ENCODE peak calls at places on chromosomes 6 and 20, in four cellular contexts. S is activated effector memory CD4-positive, alpha-beta T cell treated with anti-CD3 and anti-CD28 coated beads, Interleukin-2, amount 50 U/mL, for 16 hours; J is GM12865; W is activated naive CD4-positive, alpha-beta T cell. O is an unnamed sample.

GRCh38 chr6:24520929-24521546 is 26.3 kb downstream of the ALDH5A1 start:
- DNase-seq in S (peak), J (peak), W (no peak), O (peak)

GRCh38 chr20:10218536-10219451 is at the start of gene SNAP25:
- DNase-seq in S (peak), J (peak), W (no peak), O (no peak)

GRCh38 chr6:167803816-167804215 is 22.9 kb upstream of the AFDN start:
- DNase-seq in S (no peak), J (no peak), W (no peak), O (no peak)

GRCh38 chr6:142945446-142946180 is 637 bp upstream of the HIVEP2 start:
- DNase-seq in S (peak), J (peak), W (peak), O (peak)

GRCh38 chr20:25076731-25077609 is 5.0 kb downstream of the VSX1 start:
- DNase-seq in S (no peak), J (peak), W (no peak), O (no peak)

GRCh38 chr6:2793491-2794151 is 28.4 kb downstream of the WRNIP1 start:
- DNase-seq in S (no peak), J (peak), W (no peak), O (no peak)

GRCh38 chr6:113779656-113780055 is 77.5 kb upstream of the MARCKS start:
- DNase-seq in S (no peak), J (peak), W (no peak), O (no peak)

GRCh38 chr6:35497571-35498406 is 910 bp upstream of the TEAD3 start:
- DNase-seq in S (peak), J (no peak), W (no peak), O (peak)

GRCh38 chr20:62916703-62917476 is 9.4 kb downstream of the DIDO1 start:
- DNase-seq in S (no peak), J (no peak), W (no peak), O (no peak)

GRCh38 chr6:39433630-39434029 is 111.1 kb upstream of the KCNK16 start:
- DNase-seq in S (no peak), J (no peak), W (no peak), O (no peak)

GRCh38 chr6:106163446-106163965 is 77.4 kb downstream of the PRDM1 start:
- DNase-seq in S (peak), J (peak), W (no peak), O (peak)

GRCh38 chr20:40538126-40538525 is 150.9 kb downstream of the MAFB start:
- DNase-seq in S (no peak), J (no peak), W (no peak), O (no peak)

GRCh38 chr20:58579069-58579818 is 64.0 kb upstream of the APCDD1L start:
- DNase-seq in S (peak), J (no peak), W (no peak), O (no peak)

GRCh38 chr6:12884983-12885382 is 168.4 kb downstream of the PHACTR1 start:
- DNase-seq in S (no peak), J (no peak), W (no peak), O (no peak)

GRCh38 chr6:39334039-39334438 is 11.5 kb upstream of the KCNK16 start:
- DNase-seq in S (no peak), J (no peak), W (no peak), O (no peak)

GRCh38 chr20:59047938-59048680 is 5.5 kb upstream of the PRELID3B start:
- DNase-seq in S (no peak), J (no peak), W (no peak), O (no peak)

GRCh38 chr20:37327748-37328147 is 18.2 kb upstream of the SRC start:
- DNase-seq in S (no peak), J (no peak), W (no peak), O (peak)

GRCh38 chr6:87755697-87756671 is 54.0 kb upstream of the AKIRIN2 start:
- DNase-seq in S (no peak), J (peak), W (no peak), O (no peak)

GRCh38 chr20:40961686-40962640 is 66.7 kb upstream of the TOP1 start:
- DNase-seq in S (peak), J (no peak), W (no peak), O (no peak)

GRCh38 chr6:105675715-105676397 is 273.0 kb upstream of the PREP start:
- DNase-seq in S (no peak), J (peak), W (no peak), O (no peak)

GRCh38 chr6:155247618-155248017 is 16.2 kb upstream of the CLDN20 start:
- DNase-seq in S (no peak), J (no peak), W (no peak), O (no peak)

GRCh38 chr6:6458166-6458565 is 130.4 kb upstream of the LY86 start:
- DNase-seq in S (no peak), J (no peak), W (no peak), O (no peak)

GRCh38 chr6:26514984-26515383 is 14.9 kb downstream of the BTN1A1 start:
- DNase-seq in S (no peak), J (no peak), W (no peak), O (no peak)

GRCh38 chr6:16754864-16755263 is 6.4 kb downstream of the ATXN1 start:
- DNase-seq in S (no peak), J (no peak), W (no peak), O (no peak)

GRCh38 chr20:57838670-57839142 is 128.9 kb upstream of the PMEPA1 start:
- DNase-seq in S (no peak), J (no peak), W (no peak), O (no peak)

GRCh38 chr6:169293196-169293595 is 39.5 kb upstream of the THBS2 start:
- DNase-seq in S (no peak), J (no peak), W (no peak), O (no peak)

GRCh38 chr6:138654715-138655634 is 118.6 kb upstream of the CCDC28A start:
- DNase-seq in S (no peak), J (peak), W (no peak), O (no peak)

GRCh38 chr6:162056745-162057144 is 670.8 kb downstream of the PRKN start:
- DNase-seq in S (no peak), J (no peak), W (no peak), O (peak)

GRCh38 chr20:53664121-53664520 is 70.5 kb upstream of the ZNF217 start:
- DNase-seq in S (no peak), J (no peak), W (no peak), O (no peak)

GRCh38 chr20:23630392-23630849 is 7.3 kb downstream of the CST3 start:
- DNase-seq in S (no peak), J (no peak), W (no peak), O (no peak)

GRCh38 chr6:57216235-57217101 is 5.6 kb downstream of the RAB23 start:
- DNase-seq in S (no peak), J (no peak), W (no peak), O (peak)

GRCh38 chr20:32972181-32973076 is 31.8 kb downstream of the SUN5 start:
- DNase-seq in S (peak), J (peak), W (no peak), O (no peak)

O was measured in heart left ventricle.